ENCODE peak calls at places on chromosome 11, in nine cellular contexts. One of them, this sample, is unnamed.

GRCh38 chr11:112455791-112456190 is 195.1 kb upstream of the PLET1 start:
- DNase-seq in NCI-H510A treated with DMSO at 0.1 percent for 48 hours: no peak
- DNase-seq in activated CD4-positive, alpha-beta memory T cell treated with anti-CD3 and anti-CD28 coated beads, Interleukin-2, amount 10 ng/mL, durations not matched to agents 7 days and 5 days: no peak
- DNase-seq in fibroblast of the conjunctiva: no peak
- DNase-seq in GM04503: no peak
- DNase-seq in adipocyte: no peak
- DNase-seq in astrocyte of the cerebellum: no peak
- DNase-seq in HFFc6: no peak
- DNase-seq in left lung: no peak
- DNase-seq in this sample: no peak

GRCh38 chr11:131538322-131538721 is 167.9 kb downstream of the NTM start:
- DNase-seq in HFFc6: no peak
- DNase-seq in NCI-H510A treated with DMSO at 0.1 percent for 48 hours: no peak
- DNase-seq in left lung: no peak
- DNase-seq in fibroblast of the conjunctiva: no peak
- DNase-seq in astrocyte of the cerebellum: no peak
- DNase-seq in activated CD4-positive, alpha-beta memory T cell treated with anti-CD3 and anti-CD28 coated beads, Interleukin-2, amount 10 ng/mL, durations not matched to agents 7 days and 5 days: no peak
- DNase-seq in adipocyte: no peak
- DNase-seq in GM04503: no peak
- DNase-seq in this sample: no peak

GRCh38 chr11:892106-892505 is 18.5 kb downstream of the CHID1 start:
- DNase-seq in GM04503: no peak
- DNase-seq in HFFc6: no peak
- DNase-seq in activated CD4-positive, alpha-beta memory T cell treated with anti-CD3 and anti-CD28 coated beads, Interleukin-2, amount 10 ng/mL, durations not matched to agents 7 days and 5 days: no peak
- DNase-seq in NCI-H510A treated with DMSO at 0.1 percent for 48 hours: no peak
- DNase-seq in fibroblast of the conjunctiva: no peak
- DNase-seq in astrocyte of the cerebellum: no peak
- DNase-seq in adipocyte: no peak
- DNase-seq in left lung: no peak
- DNase-seq in this sample: no peak

GRCh38 chr11:45538363-45538762 is 127.1 kb downstream of the CHST1 start:
- DNase-seq in astrocyte of the cerebellum: no peak
- DNase-seq in activated CD4-positive, alpha-beta memory T cell treated with anti-CD3 and anti-CD28 coated beads, Interleukin-2, amount 10 ng/mL, durations not matched to agents 7 days and 5 days: no peak
- DNase-seq in NCI-H510A treated with DMSO at 0.1 percent for 48 hours: no peak
- DNase-seq in GM04503: no peak
- DNase-seq in fibroblast of the conjunctiva: no peak
- DNase-seq in HFFc6: no peak
- DNase-seq in left lung: no peak
- DNase-seq in adipocyte: no peak
- DNase-seq in this sample: no peak

GRCh38 chr11:9529333-9529648 is 44.2 kb upstream of the WEE1 start:
- DNase-seq in HFFc6: no peak
- DNase-seq in GM04503: no peak
- DNase-seq in fibroblast of the conjunctiva: no peak
- DNase-seq in adipocyte: no peak
- DNase-seq in astrocyte of the cerebellum: no peak
- DNase-seq in NCI-H510A treated with DMSO at 0.1 percent for 48 hours: no peak
- DNase-seq in left lung: no peak
- DNase-seq in activated CD4-positive, alpha-beta memory T cell treated with anti-CD3 and anti-CD28 coated beads, Interleukin-2, amount 10 ng/mL, durations not matched to agents 7 days and 5 days: no peak
- DNase-seq in this sample: no peak

GRCh38 chr11:123413636-123414035 is 16.4 kb upstream of the GRAMD1B start:
- DNase-seq in HFFc6: peak
- DNase-seq in NCI-H510A treated with DMSO at 0.1 percent for 48 hours: no peak
- DNase-seq in GM04503: no peak
- DNase-seq in left lung: no peak
- DNase-seq in adipocyte: no peak
- DNase-seq in fibroblast of the conjunctiva: no peak
- DNase-seq in activated CD4-positive, alpha-beta memory T cell treated with anti-CD3 and anti-CD28 coated beads, Interleukin-2, amount 10 ng/mL, durations not matched to agents 7 days and 5 days: no peak
- DNase-seq in astrocyte of the cerebellum: no peak
- DNase-seq in this sample: no peak

GRCh38 chr11:35750315-35750714 is 87.7 kb downstream of the TRIM44 start:
- DNase-seq in fibroblast of the conjunctiva: no peak
- DNase-seq in activated CD4-positive, alpha-beta memory T cell treated with anti-CD3 and anti-CD28 coated beads, Interleukin-2, amount 10 ng/mL, durations not matched to agents 7 days and 5 days: no peak
- DNase-seq in NCI-H510A treated with DMSO at 0.1 percent for 48 hours: no peak
- DNase-seq in astrocyte of the cerebellum: no peak
- DNase-seq in GM04503: no peak
- DNase-seq in HFFc6: no peak
- DNase-seq in adipocyte: no peak
- DNase-seq in left lung: no peak
- DNase-seq in this sample: no peak

GRCh38 chr11:118917488-118918127 is 8.1 kb downstream of the BCL9L start:
- DNase-seq in left lung: peak
- DNase-seq in HFFc6: peak
- DNase-seq in GM04503: peak
- DNase-seq in astrocyte of the cerebellum: no peak
- DNase-seq in fibroblast of the conjunctiva: peak
- DNase-seq in activated CD4-positive, alpha-beta memory T cell treated with anti-CD3 and anti-CD28 coated beads, Interleukin-2, amount 10 ng/mL, durations not matched to agents 7 days and 5 days: peak
- DNase-seq in NCI-H510A treated with DMSO at 0.1 percent for 48 hours: peak
- DNase-seq in adipocyte: peak
- DNase-seq in this sample: no peak

GRCh38 chr11:65574963-65575567 is 788 bp upstream of the EHBP1L1 start:
- DNase-seq in adipocyte: peak
- DNase-seq in NCI-H510A treated with DMSO at 0.1 percent for 48 hours: no peak
- DNase-seq in activated CD4-positive, alpha-beta memory T cell treated with anti-CD3 and anti-CD28 coated beads, Interleukin-2, amount 10 ng/mL, durations not matched to agents 7 days and 5 days: no peak
- DNase-seq in fibroblast of the conjunctiva: no peak
- DNase-seq in astrocyte of the cerebellum: no peak
- DNase-seq in left lung: no peak
- DNase-seq in HFFc6: no peak
- DNase-seq in GM04503: no peak
- DNase-seq in this sample: no peak

GRCh38 chr11:68312117-68312779 is at the start of gene LRP5:
- DNase-seq in adipocyte: peak
- DNase-seq in fibroblast of the conjunctiva: no peak
- DNase-seq in GM04503: no peak
- DNase-seq in left lung: peak
- DNase-seq in HFFc6: no peak
- DNase-seq in NCI-H510A treated with DMSO at 0.1 percent for 48 hours: no peak
- DNase-seq in astrocyte of the cerebellum: no peak
- DNase-seq in activated CD4-positive, alpha-beta memory T cell treated with anti-CD3 and anti-CD28 coated beads, Interleukin-2, amount 10 ng/mL, durations not matched to agents 7 days and 5 days: no peak
- DNase-seq in this sample: no peak

GRCh38 chr11:114832532-114833125 is 154.3 kb downstream of the NXPE2 start:
- DNase-seq in astrocyte of the cerebellum: no peak
- DNase-seq in activated CD4-positive, alpha-beta memory T cell treated with anti-CD3 and anti-CD28 coated beads, Interleukin-2, amount 10 ng/mL, durations not matched to agents 7 days and 5 days: no peak
- DNase-seq in fibroblast of the conjunctiva: no peak
- DNase-seq in adipocyte: no peak
- DNase-seq in left lung: no peak
- DNase-seq in NCI-H510A treated with DMSO at 0.1 percent for 48 hours: peak
- DNase-seq in GM04503: no peak
- DNase-seq in HFFc6: no peak
- DNase-seq in this sample: no peak

GRCh38 chr11:113855803-113856202 is 19.6 kb downstream of the USP28 start:
- DNase-seq in astrocyte of the cerebellum: no peak
- DNase-seq in fibroblast of the conjunctiva: no peak
- DNase-seq in NCI-H510A treated with DMSO at 0.1 percent for 48 hours: no peak
- DNase-seq in adipocyte: no peak
- DNase-seq in activated CD4-positive, alpha-beta memory T cell treated with anti-CD3 and anti-CD28 coated beads, Interleukin-2, amount 10 ng/mL, durations not matched to agents 7 days and 5 days: no peak
- DNase-seq in HFFc6: no peak
- DNase-seq in GM04503: no peak
- DNase-seq in left lung: no peak
- DNase-seq in this sample: no peak

GRCh38 chr11:62186195-62186594 is 3.8 kb upstream of the SCGB1D1 start:
- DNase-seq in left lung: no peak
- DNase-seq in astrocyte of the cerebellum: no peak
- DNase-seq in activated CD4-positive, alpha-beta memory T cell treated with anti-CD3 and anti-CD28 coated beads, Interleukin-2, amount 10 ng/mL, durations not matched to agents 7 days and 5 days: no peak
- DNase-seq in fibroblast of the conjunctiva: no peak
- DNase-seq in adipocyte: no peak
- DNase-seq in NCI-H510A treated with DMSO at 0.1 percent for 48 hours: peak
- DNase-seq in GM04503: no peak
- DNase-seq in HFFc6: no peak
- DNase-seq in this sample: no peak

GRCh38 chr11:106218096-106218495 is 140.6 kb downstream of the AASDHPPT start:
- DNase-seq in HFFc6: no peak
- DNase-seq in activated CD4-positive, alpha-beta memory T cell treated with anti-CD3 and anti-CD28 coated beads, Interleukin-2, amount 10 ng/mL, durations not matched to agents 7 days and 5 days: no peak
- DNase-seq in fibroblast of the conjunctiva: no peak
- DNase-seq in NCI-H510A treated with DMSO at 0.1 percent for 48 hours: no peak
- DNase-seq in GM04503: no peak
- DNase-seq in astrocyte of the cerebellum: no peak
- DNase-seq in adipocyte: peak
- DNase-seq in left lung: no peak
- DNase-seq in this sample: no peak

GRCh38 chr11:10305262-10305963 is 540 bp downstream of the ADM start:
- DNase-seq in astrocyte of the cerebellum: no peak
- DNase-seq in adipocyte: no peak
- DNase-seq in activated CD4-positive, alpha-beta memory T cell treated with anti-CD3 and anti-CD28 coated beads, Interleukin-2, amount 10 ng/mL, durations not matched to agents 7 days and 5 days: peak
- DNase-seq in GM04503: no peak
- DNase-seq in HFFc6: no peak
- DNase-seq in fibroblast of the conjunctiva: no peak
- DNase-seq in left lung: peak
- DNase-seq in NCI-H510A treated with DMSO at 0.1 percent for 48 hours: no peak
- DNase-seq in this sample: no peak